ENCODE peak calls at places on chromosomes 11 and 22, in ten cellular contexts. M is G401, Z is stomach, D is skeletal muscle cell, N is T-helper 2 cell, L is mesendoderm, O is adipocyte, E is HFF-Myc, V is NCI-H345, X is T-cell. S is an unnamed sample.

GRCh38 chr11:60887531-60887930 is 18.9 kb downstream of the PRPF19 start:
- DNase-seq in X (no peak), L (peak), V (peak), E (no peak), N (peak), Z (peak), D (no peak), O (peak), M (peak), S (no peak)

GRCh38 chr11:67310246-67311050 is 7.1 kb downstream of the SSH3 start:
- DNase-seq in M (no peak), Z (peak), D (no peak), N (no peak), X (no peak), E (no peak), L (no peak), O (no peak), V (no peak), S (no peak)

GRCh38 chr11:61577383-61578118 is 3.3 kb downstream of the SYT7 start:
- DNase-seq in E (no peak), X (no peak), M (no peak), Z (peak), O (no peak), L (peak), N (no peak), D (no peak), V (no peak), S (no peak)

GRCh38 chr11:113162590-113162961 is 151.8 kb upstream of the TTC12 start:
- DNase-seq in D (no peak), V (no peak), E (no peak), X (no peak), N (no peak), O (no peak), M (peak), L (no peak), Z (peak), S (no peak)

GRCh38 chr11:102453286-102453797 is 777 bp upstream of the TMEM123 start:
- DNase-seq in M (peak), O (no peak), N (no peak), D (no peak), L (no peak), X (no peak), E (no peak), Z (no peak), V (peak), S (no peak)

GRCh38 chr11:102256251-102256650 is 61.0 kb upstream of the BIRC3 start:
- DNase-seq in L (no peak), V (no peak), D (no peak), N (no peak), O (peak), X (no peak), M (no peak), Z (no peak), E (peak), S (no peak)

GRCh38 chr22:37981282-37982011 is 2.9 kb downstream of the SOX10 start:
- DNase-seq in D (no peak), X (no peak), L (no peak), V (no peak), Z (no peak), M (no peak), O (no peak), E (no peak), N (no peak), S (no peak)

GRCh38 chr11:41579546-41579945 is 120.1 kb upstream of the LRRC4C start:
- DNase-seq in L (no peak), O (no peak), X (no peak), E (no peak), N (no peak), D (no peak), V (no peak), Z (no peak), M (no peak), S (no peak)

GRCh38 chr22:19085233-19086043 is 36.8 kb downstream of the DGCR2 start:
- DNase-seq in D (peak), M (no peak), N (peak), L (peak), E (no peak), V (no peak), Z (no peak), O (peak), X (no peak), S (peak)

GRCh38 chr11:84142411-84142810 is 856.2 kb upstream of the CCDC90B start:
- DNase-seq in L (peak), V (no peak), M (no peak), D (no peak), O (no peak), Z (no peak), N (no peak), X (no peak), E (no peak), S (no peak)

GRCh38 chr11:67354314-67355022 is 1.1 kb upstream of the POLD4 start:
- DNase-seq in D (peak), Z (peak), V (no peak), L (peak), N (peak), X (no peak), E (peak), M (no peak), O (peak), S (no peak)

GRCh38 chr11:128936546-128937275 is 6.0 kb downstream of the TP53AIP1 start:
- DNase-seq in N (no peak), Z (no peak), O (no peak), M (no peak), D (no peak), L (peak), X (no peak), E (no peak), V (peak), S (no peak)

GRCh38 chr22:44190381-44190976 is 9.8 kb downstream of the PARVG start:
- DNase-seq in M (no peak), Z (no peak), E (no peak), V (no peak), O (no peak), L (no peak), X (no peak), D (no peak), N (no peak), S (no peak)

GRCh38 chr11:126336646-126337045 is 18.8 kb upstream of the ST3GAL4 start:
- DNase-seq in L (peak), V (no peak), N (no peak), D (no peak), M (no peak), X (no peak), Z (no peak), E (no peak), O (no peak), S (no peak)

GRCh38 chr11:45079943-45080719 is 66.3 kb upstream of the PRDM11 start:
- DNase-seq in D (no peak), V (peak), N (peak), X (peak), L (no peak), E (no peak), Z (peak), O (no peak), M (no peak), S (peak)